ENCODE peak calls at places on chromosomes 6 and 20, in six cellular contexts. One of them, this sample, is unnamed.

GRCh38 chr20:8837396-8837795 is 231.5 kb upstream of the PLCB4 start:
- DNase-seq in amygdala: no peak
- DNase-seq in PC-3: peak
- DNase-seq in activated CD4-positive, alpha-beta T cell treated with anti-CD3 and anti-CD28 coated beads, Interleukin-2, amount 50 U/mL, for 48 hours: no peak
- DNase-seq in kidney tubule cell: peak
- DNase-seq in K562: no peak
- DNase-seq in this sample: peak

GRCh38 chr6:16108996-16109658 is 19.8 kb upstream of the MYLIP start:
- DNase-seq in amygdala: no peak
- DNase-seq in PC-3: no peak
- DNase-seq in activated CD4-positive, alpha-beta T cell treated with anti-CD3 and anti-CD28 coated beads, Interleukin-2, amount 50 U/mL, for 48 hours: no peak
- DNase-seq in kidney tubule cell: no peak
- DNase-seq in K562: peak
- DNase-seq in this sample: no peak

GRCh38 chr6:116741571-116741970 is 23.9 kb downstream of the FAM162B start:
- DNase-seq in amygdala: no peak
- DNase-seq in PC-3: no peak
- DNase-seq in activated CD4-positive, alpha-beta T cell treated with anti-CD3 and anti-CD28 coated beads, Interleukin-2, amount 50 U/mL, for 48 hours: no peak
- DNase-seq in kidney tubule cell: no peak
- DNase-seq in K562: no peak
- DNase-seq in this sample: no peak

GRCh38 chr6:322205-322930 is 30.1 kb downstream of the DUSP22 start:
- DNase-seq in amygdala: no peak
- DNase-seq in PC-3: no peak
- DNase-seq in activated CD4-positive, alpha-beta T cell treated with anti-CD3 and anti-CD28 coated beads, Interleukin-2, amount 50 U/mL, for 48 hours: no peak
- DNase-seq in kidney tubule cell: no peak
- DNase-seq in K562: peak
- DNase-seq in this sample: no peak

GRCh38 chr6:44264154-44265002 is 973 bp downstream of the NFKBIE start:
- DNase-seq in amygdala: no peak
- DNase-seq in PC-3: no peak
- DNase-seq in activated CD4-positive, alpha-beta T cell treated with anti-CD3 and anti-CD28 coated beads, Interleukin-2, amount 50 U/mL, for 48 hours: no peak
- DNase-seq in kidney tubule cell: peak
- DNase-seq in K562: peak
- DNase-seq in this sample: no peak

GRCh38 chr6:37109714-37110454 is 60.1 kb upstream of the PIM1 start:
- DNase-seq in amygdala: no peak
- DNase-seq in PC-3: no peak
- DNase-seq in activated CD4-positive, alpha-beta T cell treated with anti-CD3 and anti-CD28 coated beads, Interleukin-2, amount 50 U/mL, for 48 hours: no peak
- DNase-seq in kidney tubule cell: no peak
- DNase-seq in K562: peak
- DNase-seq in this sample: no peak

GRCh38 chr20:58321205-58321604 is 11.7 kb downstream of the RAB22A start:
- DNase-seq in amygdala: no peak
- DNase-seq in PC-3: no peak
- DNase-seq in activated CD4-positive, alpha-beta T cell treated with anti-CD3 and anti-CD28 coated beads, Interleukin-2, amount 50 U/mL, for 48 hours: no peak
- DNase-seq in kidney tubule cell: no peak
- DNase-seq in K562: no peak
- DNase-seq in this sample: no peak

GRCh38 chr20:49832632-49833327 is 20.2 kb downstream of the SLC9A8 start:
- DNase-seq in amygdala: no peak
- DNase-seq in PC-3: peak
- DNase-seq in activated CD4-positive, alpha-beta T cell treated with anti-CD3 and anti-CD28 coated beads, Interleukin-2, amount 50 U/mL, for 48 hours: no peak
- DNase-seq in kidney tubule cell: no peak
- DNase-seq in K562: no peak
- DNase-seq in this sample: no peak

This sample was measured in kidney glomerular epithelial cell.